ENCODE peak calls at places on chromosomes 6 and 20, in six cellular contexts. Y, A, E, R, U and L are unnamed samples.

GRCh38 chr20:58308680-58309527 is 611 bp upstream of the RAB22A start:
- ATAC-seq in Y (peak), A (peak), E (peak), R (peak), U (peak), L (peak)

GRCh38 chr6:35139924-35140524 is 1.1 kb downstream of the TCP11 start:
- ATAC-seq in Y (peak), A (peak), E (peak), R (no peak), U (peak), L (no peak)

GRCh38 chr6:125961117-125961516 is 4.5 kb downstream of the HINT3 start:
- ATAC-seq in Y (no peak), A (no peak), E (no peak), R (no peak), U (no peak), L (no peak)

GRCh38 chr6:42532038-42532669 is 31.7 kb upstream of the UBR2 start:
- ATAC-seq in Y (peak), A (peak), E (peak), R (peak), U (peak), L (peak)

GRCh38 chr6:101454106-101454676 is 60.7 kb downstream of the GRIK2 start:
- ATAC-seq in Y (no peak), A (no peak), E (no peak), R (no peak), U (peak), L (no peak)

GRCh38 chr6:158152659-158153058 is 15.4 kb downstream of the SERAC1 start:
- ATAC-seq in Y (peak), A (no peak), E (peak), R (no peak), U (no peak), L (no peak)

GRCh38 chr20:24737212-24737850 is 211.7 kb upstream of the CST7 start:
- ATAC-seq in Y (no peak), A (no peak), E (no peak), R (no peak), U (no peak), L (no peak)

GRCh38 chr6:154266560-154267134 is 90.0 kb downstream of the IPCEF1 start:
- ATAC-seq in Y (no peak), A (no peak), E (no peak), R (no peak), U (no peak), L (no peak)

GRCh38 chr20:4942336-4942735 is 59.0 kb downstream of the SLC23A2 start:
- ATAC-seq in Y (no peak), A (no peak), E (peak), R (no peak), U (no peak), L (no peak)

GRCh38 chr20:63471002-63471718 is 1.3 kb downstream of the KCNQ2 start:
- ATAC-seq in Y (no peak), A (no peak), E (no peak), R (no peak), U (peak), L (no peak)

GRCh38 chr6:9606435-9607134 is 808.3 kb downstream of the TFAP2A start:
- ATAC-seq in Y (no peak), A (no peak), E (no peak), R (no peak), U (no peak), L (no peak)

GRCh38 chr20:37524859-37525708 is 2.6 kb downstream of the BLCAP start:
- ATAC-seq in Y (no peak), A (no peak), E (no peak), R (no peak), U (no peak), L (no peak)

GRCh38 chr20:37288091-37288490 is 1.4 kb upstream of the MANBAL start:
- ATAC-seq in Y (peak), A (no peak), E (peak), R (no peak), U (peak), L (no peak)

GRCh38 chr6:108767418-108768175 is 80.6 kb upstream of the ARMC2 start:
- ATAC-seq in Y (peak), A (no peak), E (no peak), R (no peak), U (peak), L (no peak)

GRCh38 chr6:5787054-5787720 is 219.5 kb downstream of the NRN1 start:
- ATAC-seq in Y (no peak), A (no peak), E (no peak), R (peak), U (no peak), L (no peak)

GRCh38 chr6:73728548-73729205 is 32.7 kb downstream of the CD109 start:
- ATAC-seq in Y (no peak), A (no peak), E (no peak), R (no peak), U (no peak), L (no peak)

GRCh38 chr6:134394141-134394648 is 76.3 kb upstream of the SGK1 start:
- ATAC-seq in Y (no peak), A (no peak), E (no peak), R (no peak), U (no peak), L (no peak)

GRCh38 chr20:59514554-59514953 is 89.8 kb upstream of the PHACTR3 start:
- ATAC-seq in Y (no peak), A (no peak), E (no peak), R (no peak), U (no peak), L (no peak)

GRCh38 chr6:77502966-77503365 is 39.7 kb upstream of the HTR1B start:
- ATAC-seq in Y (no peak), A (no peak), E (no peak), R (no peak), U (no peak), L (no peak)

GRCh38 chr20:34296468-34296867 is 6.7 kb downstream of the AHCY start:
- ATAC-seq in Y (no peak), A (no peak), E (no peak), R (no peak), U (no peak), L (no peak)

GRCh38 chr6:87660226-87660886 is 41.7 kb downstream of the AKIRIN2 start:
- ATAC-seq in Y (no peak), A (no peak), E (peak), R (no peak), U (no peak), L (no peak)

GRCh38 chr6:36351152-36351571 is 14.5 kb upstream of the BNIP5 start:
- ATAC-seq in Y (peak), A (peak), E (peak), R (no peak), U (no peak), L (no peak)